ENCODE peak calls at places on chromosome 15, in nine cellular contexts. One of them, this sample, is unnamed.

GRCh38 chr15:36161781-36162212 is 417.6 kb upstream of the CDIN1 start:
- DNase-seq in fibroblast of the aortic adventitia: peak
- DNase-seq in BJ: peak
- DNase-seq in IMR-90: no peak
- DNase-seq in pancreas: no peak
- DNase-seq in GM12865: no peak
- DNase-seq in adrenal gland: no peak
- DNase-seq in AG10803: peak
- DNase-seq in neural crest cell: no peak
- DNase-seq in this sample: no peak

GRCh38 chr15:44729394-44729913 is 6.9 kb upstream of the TRIM69 start:
- DNase-seq in fibroblast of the aortic adventitia: peak
- DNase-seq in AG10803: no peak
- DNase-seq in GM12865: peak
- DNase-seq in BJ: no peak
- DNase-seq in adrenal gland: no peak
- DNase-seq in pancreas: peak
- DNase-seq in neural crest cell: no peak
- DNase-seq in IMR-90: peak
- DNase-seq in this sample: peak

GRCh38 chr15:36595625-36596024 is 16.2 kb downstream of the CDIN1 start:
- DNase-seq in neural crest cell: no peak
- DNase-seq in pancreas: no peak
- DNase-seq in fibroblast of the aortic adventitia: no peak
- DNase-seq in GM12865: no peak
- DNase-seq in adrenal gland: no peak
- DNase-seq in AG10803: no peak
- DNase-seq in IMR-90: no peak
- DNase-seq in BJ: no peak
- DNase-seq in this sample: no peak

GRCh38 chr15:101210058-101210457 is 41.8 kb downstream of the CHSY1 start:
- DNase-seq in fibroblast of the aortic adventitia: no peak
- DNase-seq in adrenal gland: no peak
- DNase-seq in neural crest cell: no peak
- DNase-seq in pancreas: no peak
- DNase-seq in AG10803: no peak
- DNase-seq in IMR-90: no peak
- DNase-seq in BJ: no peak
- DNase-seq in GM12865: no peak
- DNase-seq in this sample: no peak

GRCh38 chr15:59999064-59999377 is 5.1 kb upstream of the FOXB1 start:
- DNase-seq in adrenal gland: no peak
- DNase-seq in BJ: no peak
- DNase-seq in neural crest cell: no peak
- DNase-seq in AG10803: no peak
- DNase-seq in GM12865: no peak
- DNase-seq in fibroblast of the aortic adventitia: no peak
- DNase-seq in IMR-90: no peak
- DNase-seq in pancreas: no peak
- DNase-seq in this sample: no peak

GRCh38 chr15:58873267-58873666 is 60.2 kb downstream of the SLTM start:
- DNase-seq in GM12865: no peak
- DNase-seq in neural crest cell: no peak
- DNase-seq in AG10803: peak
- DNase-seq in adrenal gland: no peak
- DNase-seq in IMR-90: peak
- DNase-seq in fibroblast of the aortic adventitia: peak
- DNase-seq in BJ: peak
- DNase-seq in pancreas: no peak
- DNase-seq in this sample: no peak

GRCh38 chr15:56325186-56325585 is 40.0 kb upstream of the TEX9 start:
- DNase-seq in neural crest cell: no peak
- DNase-seq in BJ: peak
- DNase-seq in AG10803: peak
- DNase-seq in adrenal gland: no peak
- DNase-seq in GM12865: no peak
- DNase-seq in fibroblast of the aortic adventitia: peak
- DNase-seq in pancreas: no peak
- DNase-seq in IMR-90: peak
- DNase-seq in this sample: no peak

GRCh38 chr15:37289109-37289765 is 188.9 kb upstream of the MEIS2 start:
- DNase-seq in BJ: no peak
- DNase-seq in pancreas: no peak
- DNase-seq in fibroblast of the aortic adventitia: peak
- DNase-seq in neural crest cell: no peak
- DNase-seq in GM12865: no peak
- DNase-seq in adrenal gland: no peak
- DNase-seq in IMR-90: peak
- DNase-seq in AG10803: peak
- DNase-seq in this sample: no peak

GRCh38 chr15:98442379-98442833 is 205.9 kb upstream of the IGF1R start:
- DNase-seq in GM12865: peak
- DNase-seq in AG10803: peak
- DNase-seq in IMR-90: peak
- DNase-seq in pancreas: no peak
- DNase-seq in BJ: peak
- DNase-seq in adrenal gland: peak
- DNase-seq in fibroblast of the aortic adventitia: peak
- DNase-seq in neural crest cell: peak
- DNase-seq in this sample: no peak

GRCh38 chr15:67144609-67145306 is 79.4 kb downstream of the SMAD3 start:
- DNase-seq in GM12865: no peak
- DNase-seq in fibroblast of the aortic adventitia: peak
- DNase-seq in IMR-90: peak
- DNase-seq in AG10803: peak
- DNase-seq in adrenal gland: no peak
- DNase-seq in BJ: no peak
- DNase-seq in pancreas: no peak
- DNase-seq in neural crest cell: no peak
- DNase-seq in this sample: no peak

GRCh38 chr15:74723754-74724334 is 1.5 kb downstream of the CYP1A1 start:
- DNase-seq in adrenal gland: peak
- DNase-seq in IMR-90: peak
- DNase-seq in GM12865: peak
- DNase-seq in pancreas: no peak
- DNase-seq in BJ: no peak
- DNase-seq in neural crest cell: no peak
- DNase-seq in fibroblast of the aortic adventitia: peak
- DNase-seq in AG10803: peak
- DNase-seq in this sample: no peak

GRCh38 chr15:51332211-51333147 is 5.9 kb downstream of the CYP19A1 start:
- DNase-seq in pancreas: no peak
- DNase-seq in AG10803: peak
- DNase-seq in adrenal gland: no peak
- DNase-seq in BJ: no peak
- DNase-seq in neural crest cell: no peak
- DNase-seq in GM12865: no peak
- DNase-seq in fibroblast of the aortic adventitia: peak
- DNase-seq in IMR-90: no peak
- DNase-seq in this sample: no peak

GRCh38 chr15:82178061-82178460 is 84.5 kb downstream of the EFL1 start:
- DNase-seq in fibroblast of the aortic adventitia: peak
- DNase-seq in neural crest cell: no peak
- DNase-seq in adrenal gland: no peak
- DNase-seq in BJ: no peak
- DNase-seq in AG10803: peak
- DNase-seq in pancreas: no peak
- DNase-seq in IMR-90: peak
- DNase-seq in GM12865: no peak
- DNase-seq in this sample: no peak

GRCh38 chr15:92082217-92082843 is 228.8 kb downstream of the SLCO3A1 start:
- DNase-seq in IMR-90: peak
- DNase-seq in pancreas: peak
- DNase-seq in BJ: peak
- DNase-seq in AG10803: peak
- DNase-seq in neural crest cell: peak
- DNase-seq in fibroblast of the aortic adventitia: peak
- DNase-seq in adrenal gland: peak
- DNase-seq in GM12865: peak
- DNase-seq in this sample: no peak

GRCh38 chr15:48437178-48437577 is 105.9 kb downstream of the DUT start:
- DNase-seq in fibroblast of the aortic adventitia: peak
- DNase-seq in adrenal gland: no peak
- DNase-seq in neural crest cell: no peak
- DNase-seq in IMR-90: peak
- DNase-seq in GM12865: no peak
- DNase-seq in AG10803: peak
- DNase-seq in pancreas: no peak
- DNase-seq in BJ: no peak
- DNase-seq in this sample: no peak

GRCh38 chr15:100234158-100235029 is 107.4 kb downstream of the ADAMTS17 start:
- DNase-seq in BJ: no peak
- DNase-seq in adrenal gland: no peak
- DNase-seq in GM12865: no peak
- DNase-seq in fibroblast of the aortic adventitia: peak
- DNase-seq in AG10803: no peak
- DNase-seq in pancreas: no peak
- DNase-seq in IMR-90: no peak
- DNase-seq in neural crest cell: no peak
- DNase-seq in this sample: no peak

GRCh38 chr15:72086010-72086697 is 31.8 kb downstream of the MYO9A start:
- DNase-seq in neural crest cell: no peak
- DNase-seq in IMR-90: no peak
- DNase-seq in GM12865: no peak
- DNase-seq in AG10803: no peak
- DNase-seq in fibroblast of the aortic adventitia: no peak
- DNase-seq in BJ: no peak
- DNase-seq in pancreas: no peak
- DNase-seq in adrenal gland: no peak
- DNase-seq in this sample: peak

GRCh38 chr15:80093854-80094418 is 34.5 kb downstream of the ZFAND6 start:
- DNase-seq in neural crest cell: no peak
- DNase-seq in IMR-90: no peak
- DNase-seq in GM12865: no peak
- DNase-seq in pancreas: peak
- DNase-seq in BJ: no peak
- DNase-seq in AG10803: no peak
- DNase-seq in adrenal gland: peak
- DNase-seq in fibroblast of the aortic adventitia: peak
- DNase-seq in this sample: peak

GRCh38 chr15:89335289-89336041 is 841 bp upstream of the POLG start:
- DNase-seq in IMR-90: no peak
- DNase-seq in fibroblast of the aortic adventitia: no peak
- DNase-seq in neural crest cell: no peak
- DNase-seq in AG10803: no peak
- DNase-seq in adrenal gland: no peak
- DNase-seq in BJ: no peak
- DNase-seq in GM12865: no peak
- DNase-seq in pancreas: no peak
- DNase-seq in this sample: no peak

GRCh38 chr15:66787472-66787871 is 85.4 kb downstream of the SMAD6 start:
- DNase-seq in GM12865: no peak
- DNase-seq in AG10803: no peak
- DNase-seq in adrenal gland: no peak
- DNase-seq in IMR-90: no peak
- DNase-seq in fibroblast of the aortic adventitia: no peak
- DNase-seq in pancreas: no peak
- DNase-seq in BJ: no peak
- DNase-seq in neural crest cell: no peak
- DNase-seq in this sample: no peak

GRCh38 chr15:66879511-66879910 is 177.5 kb downstream of the SMAD6 start:
- DNase-seq in pancreas: no peak
- DNase-seq in fibroblast of the aortic adventitia: no peak
- DNase-seq in neural crest cell: no peak
- DNase-seq in IMR-90: no peak
- DNase-seq in GM12865: no peak
- DNase-seq in adrenal gland: no peak
- DNase-seq in AG10803: no peak
- DNase-seq in BJ: no peak
- DNase-seq in this sample: no peak

GRCh38 chr15:79977431-79977940 is 6.5 kb upstream of the BCL2A1 start:
- DNase-seq in GM12865: peak
- DNase-seq in neural crest cell: no peak
- DNase-seq in AG10803: no peak
- DNase-seq in adrenal gland: no peak
- DNase-seq in fibroblast of the aortic adventitia: peak
- DNase-seq in BJ: no peak
- DNase-seq in pancreas: no peak
- DNase-seq in IMR-90: peak
- DNase-seq in this sample: peak

GRCh38 chr15:41989573-41990242 is 17.4 kb upstream of the EHD4 start:
- DNase-seq in neural crest cell: peak
- DNase-seq in AG10803: peak
- DNase-seq in pancreas: peak
- DNase-seq in adrenal gland: peak
- DNase-seq in fibroblast of the aortic adventitia: peak
- DNase-seq in GM12865: peak
- DNase-seq in BJ: no peak
- DNase-seq in IMR-90: peak
- DNase-seq in this sample: peak

GRCh38 chr15:90886291-90886614 is 1.9 kb downstream of the FES start:
- DNase-seq in GM12865: no peak
- DNase-seq in neural crest cell: no peak
- DNase-seq in fibroblast of the aortic adventitia: no peak
- DNase-seq in BJ: no peak
- DNase-seq in adrenal gland: no peak
- DNase-seq in AG10803: no peak
- DNase-seq in pancreas: no peak
- DNase-seq in IMR-90: no peak
- DNase-seq in this sample: no peak
- TF ChIP-seq CTCF in GM12865: no peak
- TF ChIP-seq CTCF in neural crest cell: peak
- TF ChIP-seq CTCF in fibroblast of the aortic adventitia: no peak
- TF ChIP-seq CTCF in BJ: no peak
- TF ChIP-seq CTCF in adrenal gland: peak
- TF ChIP-seq CTCF in AG10803: no peak
- TF ChIP-seq CTCF in pancreas: no peak
- TF ChIP-seq CTCF in IMR-90: no peak
- TF ChIP-seq CTCF in this sample: no peak

GRCh38 chr15:28935316-28935715 is 49.5 kb downstream of the APBA2 start:
- DNase-seq in neural crest cell: peak
- DNase-seq in AG10803: no peak
- DNase-seq in fibroblast of the aortic adventitia: no peak
- DNase-seq in pancreas: no peak
- DNase-seq in IMR-90: no peak
- DNase-seq in BJ: no peak
- DNase-seq in adrenal gland: no peak
- DNase-seq in GM12865: peak
- DNase-seq in this sample: no peak
- TF ChIP-seq CTCF in neural crest cell: peak
- TF ChIP-seq CTCF in AG10803: no peak
- TF ChIP-seq CTCF in fibroblast of the aortic adventitia: no peak
- TF ChIP-seq CTCF in pancreas: no peak
- TF ChIP-seq CTCF in IMR-90: peak
- TF ChIP-seq CTCF in BJ: peak
- TF ChIP-seq CTCF in adrenal gland: no peak
- TF ChIP-seq CTCF in GM12865: peak
- TF ChIP-seq CTCF in this sample: no peak

GRCh38 chr15:69357773-69358765 is 56.1 kb upstream of the KIF23 start:
- DNase-seq in IMR-90: peak
- DNase-seq in BJ: no peak
- DNase-seq in adrenal gland: peak
- DNase-seq in pancreas: peak
- DNase-seq in GM12865: no peak
- DNase-seq in fibroblast of the aortic adventitia: peak
- DNase-seq in AG10803: peak
- DNase-seq in neural crest cell: peak
- DNase-seq in this sample: peak
- TF ChIP-seq CTCF in IMR-90: no peak
- TF ChIP-seq CTCF in BJ: no peak
- TF ChIP-seq CTCF in adrenal gland: no peak
- TF ChIP-seq CTCF in pancreas: no peak
- TF ChIP-seq CTCF in GM12865: no peak
- TF ChIP-seq CTCF in fibroblast of the aortic adventitia: no peak
- TF ChIP-seq CTCF in AG10803: no peak
- TF ChIP-seq CTCF in neural crest cell: no peak
- TF ChIP-seq CTCF in this sample: no peak

GRCh38 chr15:78264304-78265136 is at the start of gene DNAJA4:
- DNase-seq in BJ: no peak
- DNase-seq in pancreas: peak
- DNase-seq in adrenal gland: peak
- DNase-seq in fibroblast of the aortic adventitia: no peak
- DNase-seq in IMR-90: no peak
- DNase-seq in AG10803: peak
- DNase-seq in GM12865: peak
- DNase-seq in neural crest cell: no peak
- DNase-seq in this sample: peak
- TF ChIP-seq CTCF in BJ: peak
- TF ChIP-seq CTCF in pancreas: no peak
- TF ChIP-seq CTCF in adrenal gland: no peak
- TF ChIP-seq CTCF in fibroblast of the aortic adventitia: no peak
- TF ChIP-seq CTCF in IMR-90: no peak
- TF ChIP-seq CTCF in AG10803: peak
- TF ChIP-seq CTCF in GM12865: peak
- TF ChIP-seq CTCF in neural crest cell: no peak
- TF ChIP-seq CTCF in this sample: peak